ENCODE peak calls at places on chromosomes 5 and 9, in eight cellular contexts. Y, R, Z, D, N, O, B and P are unnamed samples.

GRCh38 chr5:112626079-112626478 is 111.6 kb upstream of the APC start:
- DNase-seq in D (no peak), Y (no peak), B (peak; percentile 33), R (no peak), N (no peak), O (no peak), Z (no peak), P (no peak)

GRCh38 chr9:126056312-126057021 is 270.2 kb upstream of the MVB12B start:
- DNase-seq in B (no peak), O (no peak), R (no peak), D (no peak), Y (no peak), Z (no peak), N (no peak), P (no peak)

GRCh38 chr5:88544131-88544530 is 275.5 kb upstream of the TMEM161B start:
- DNase-seq in N (no peak), O (no peak), R (no peak), Y (no peak), Z (no peak), B (no peak), D (no peak), P (no peak)

GRCh38 chr5:178206166-178207101 is 2.1 kb downstream of the HNRNPAB start:
- DNase-seq in D (no peak), Z (peak; percentile 21), O (peak; percentile 16), B (no peak), Y (no peak), N (no peak), R (no peak), P (no peak)

GRCh38 chr9:35076848-35077247 is 2.9 kb downstream of the FANCG start:
- DNase-seq in Y (no peak), D (no peak), R (no peak), Z (no peak), N (no peak), O (no peak), B (no peak), P (no peak)

GRCh38 chr9:87255437-87256155 is 242.1 kb upstream of the DAPK1 start:
- DNase-seq in B (no peak), D (no peak), Z (no peak), N (no peak), R (no peak), O (peak; percentile 84), Y (peak; percentile 21), P (no peak)

GRCh38 chr5:74075900-74076484 is 450.0 kb downstream of the ARHGEF28 start:
- DNase-seq in B (no peak), N (no peak), Y (no peak), O (no peak), D (no peak), R (no peak), Z (no peak), P (no peak)

GRCh38 chr9:2621678-2622360 is at the start of gene VLDLR:
- DNase-seq in N (no peak), Y (no peak), Z (peak; percentile 28), D (no peak), R (peak; percentile 8), O (peak; percentile 34), B (peak; percentile 79), P (no peak)

GRCh38 chr9:4281676-4282075 is 18.2 kb downstream of the GLIS3 start:
- DNase-seq in O (no peak), B (no peak), Z (no peak), R (no peak), Y (no peak), N (no peak), D (no peak), P (no peak)

GRCh38 chr5:73022480-73023169 is 66.8 kb downstream of the FCHO2 start:
- DNase-seq in D (no peak), Z (no peak), B (no peak), O (peak; percentile 56), R (no peak), Y (no peak), N (no peak), P (no peak)

GRCh38 chr9:16867571-16868311 is 2.7 kb downstream of the BNC2 start:
- DNase-seq in O (peak; percentile 95), Y (peak; percentile 76), B (no peak), D (no peak), N (peak; percentile 54), R (no peak), Z (no peak), P (no peak)

GRCh38 chr9:137602661-137603060 is 2.8 kb upstream of the ARRDC1 start:
- DNase-seq in N (no peak), Y (no peak), B (no peak), O (no peak), D (no peak), R (no peak), Z (no peak), P (no peak)